ENCODE peak calls at places on chromosomes 2 and 18, in eight cellular contexts. P is AG04450, L is tibial nerve, H is GM12865, T is epithelial cell of esophagus, W is Peyer's patch, I is body of pancreas, G is neural progenitor cell. Y is an unnamed sample.

GRCh38 chr2:18599509-18600254 is 10.3 kb upstream of the NT5C1B start:
- DNase-seq in I (no peak), H (no peak), L (no peak), W (no peak), P (no peak), T (no peak), G (no peak), Y (peak)

GRCh38 chr2:219344756-219345458 is 12.4 kb upstream of the RESP18 start:
- DNase-seq in H (peak), L (peak), I (peak), T (peak), G (peak), P (no peak), W (no peak), Y (no peak)

GRCh38 chr2:172082944-172083718 is 2.2 kb upstream of the DLX1 start:
- DNase-seq in H (no peak), P (no peak), T (peak), W (no peak), L (no peak), G (peak), I (no peak), Y (no peak)

GRCh38 chr18:11040823-11041712 is 108.3 kb downstream of the PIEZO2 start:
- DNase-seq in G (peak), L (peak), W (no peak), I (peak), P (peak), H (peak), T (peak), Y (peak)

GRCh38 chr2:40439473-40439872 is 12.4 kb downstream of the SLC8A1 start:
- DNase-seq in H (no peak), T (peak), I (no peak), G (no peak), W (no peak), P (no peak), L (no peak), Y (no peak)

GRCh38 chr2:64482765-64483504 is 29.0 kb downstream of the LGALSL start:
- DNase-seq in H (no peak), W (peak), P (no peak), G (peak), T (peak), I (peak), L (no peak), Y (no peak)

GRCh38 chr2:29269095-29270090 is 154.2 kb downstream of the CLIP4 start:
- DNase-seq in G (no peak), I (no peak), T (no peak), P (no peak), W (no peak), L (no peak), H (no peak), Y (no peak)

GRCh38 chr2:106053116-106053515 is 141.0 kb downstream of the UXS1 start:
- DNase-seq in H (peak), W (no peak), I (no peak), G (no peak), L (no peak), P (no peak), T (peak), Y (peak)

GRCh38 chr2:39513641-39514094 is 76.6 kb upstream of the MAP4K3 start:
- DNase-seq in L (no peak), W (no peak), P (peak), I (peak), G (peak), T (peak), H (peak), Y (peak)

GRCh38 chr2:24915796-24916195 is 4.2 kb downstream of the ADCY3 start:
- DNase-seq in G (no peak), P (no peak), T (no peak), W (no peak), H (no peak), I (no peak), L (no peak), Y (no peak)

GRCh38 chr2:179336782-179337534 is 72.3 kb upstream of the SESTD1 start:
- DNase-seq in T (no peak), G (peak), W (no peak), P (no peak), L (no peak), H (no peak), I (no peak), Y (peak)

GRCh38 chr2:127079358-127079920 is 27.5 kb downstream of the BIN1 start:
- DNase-seq in I (no peak), P (no peak), L (no peak), W (no peak), H (no peak), T (no peak), G (no peak), Y (no peak)

GRCh38 chr2:73250872-73251846 is 17.1 kb downstream of the CCT7 start:
- DNase-seq in L (no peak), I (peak), H (no peak), W (no peak), G (no peak), T (no peak), P (no peak), Y (no peak)

GRCh38 chr18:9707381-9708056 is 582 bp upstream of the RAB31 start:
- DNase-seq in G (no peak), T (no peak), I (no peak), H (peak), P (no peak), L (no peak), W (no peak), Y (no peak)

GRCh38 chr18:78814766-78815165 is 164.9 kb upstream of the SALL3 start:
- DNase-seq in I (no peak), L (no peak), H (no peak), T (no peak), G (no peak), P (no peak), W (no peak), Y (no peak)

GRCh38 chr18:58525928-58526424 is 102.9 kb downstream of the ALPK2 start:
- DNase-seq in L (no peak), H (peak), P (no peak), W (no peak), T (no peak), G (no peak), I (no peak), Y (no peak)

GRCh38 chr2:235416816-235417499 is 76.9 kb upstream of the AGAP1 start:
- DNase-seq in P (no peak), L (no peak), T (no peak), G (no peak), I (peak), W (no peak), H (no peak), Y (no peak)

GRCh38 chr2:231191896-231192872 is 6.2 kb upstream of the ARMC9 start:
- DNase-seq in W (no peak), T (peak), P (peak), L (peak), I (peak), G (peak), H (peak), Y (peak)

GRCh38 chr2:230908094-230908594 is 16.9 kb downstream of the GPR55 start:
- DNase-seq in L (no peak), P (no peak), I (no peak), W (no peak), H (no peak), G (no peak), T (no peak), Y (no peak)

GRCh38 chr2:102185347-102185746 is 1.5 kb upstream of the IL1RL2 start:
- DNase-seq in I (no peak), H (no peak), W (no peak), P (no peak), L (no peak), G (no peak), T (peak), Y (no peak)

GRCh38 chr2:102446936-102447335 is 24.0 kb downstream of the IL18RAP start:
- DNase-seq in W (no peak), P (no peak), I (no peak), T (no peak), G (no peak), L (no peak), H (no peak), Y (no peak)

GRCh38 chr2:112482309-112483046 is 522 bp downstream of the TTL start:
- DNase-seq in W (peak), G (peak), T (peak), L (no peak), H (peak), I (peak), P (no peak), Y (no peak)

GRCh38 chr2:60540054-60540453 is 13.4 kb downstream of the BCL11A start:
- DNase-seq in G (no peak), W (no peak), L (no peak), I (peak), H (no peak), T (no peak), P (no peak), Y (no peak)

GRCh38 chr2:44544991-44545390 is 183.2 kb downstream of the CAMKMT start:
- DNase-seq in W (no peak), I (no peak), G (peak), H (no peak), L (no peak), T (no peak), P (no peak), Y (no peak)

GRCh38 chr18:66900837-66901236 is 296.9 kb upstream of the CDH19 start:
- DNase-seq in T (no peak), P (no peak), L (no peak), W (no peak), H (no peak), I (no peak), G (no peak), Y (no peak)

GRCh38 chr2:169507698-169508097 is 1.8 kb upstream of the KLHL41 start:
- DNase-seq in L (no peak), G (no peak), T (peak), W (no peak), H (no peak), I (no peak), P (no peak), Y (no peak)

GRCh38 chr18:77132369-77133050 is at the start of gene MBP:
- DNase-seq in H (peak), G (peak), L (no peak), W (peak), P (no peak), T (peak), I (peak), Y (no peak)

GRCh38 chr2:23814963-23815362 is 112.0 kb downstream of the ATAD2B start:
- DNase-seq in G (no peak), H (no peak), T (no peak), P (no peak), I (no peak), L (no peak), W (no peak), Y (no peak)

GRCh38 chr18:60196818-60197217 is 175.8 kb downstream of the MC4R start:
- DNase-seq in P (no peak), H (no peak), G (no peak), W (no peak), I (no peak), T (no peak), L (no peak), Y (no peak)

GRCh38 chr2:84461310-84461709 is 2.2 kb upstream of the SUCLG1 start:
- DNase-seq in P (no peak), T (no peak), H (no peak), W (no peak), I (no peak), G (no peak), L (no peak), Y (no peak)

GRCh38 chr2:66441651-66442365 is 6.9 kb downstream of the MEIS1 start:
- DNase-seq in H (no peak), W (no peak), I (no peak), P (no peak), G (no peak), L (no peak), T (no peak), Y (no peak)

GRCh38 chr2:23549051-23549450 is 164.1 kb downstream of the KLHL29 start:
- DNase-seq in G (no peak), T (no peak), L (no peak), H (no peak), I (no peak), P (no peak), W (no peak), Y (no peak)

GRCh38 chr18:59139291-59139614 is 431 bp upstream of the SEC11C start:
- DNase-seq in G (peak), H (peak), W (peak), I (peak), L (peak), T (peak), P (peak), Y (peak)

DNA sequence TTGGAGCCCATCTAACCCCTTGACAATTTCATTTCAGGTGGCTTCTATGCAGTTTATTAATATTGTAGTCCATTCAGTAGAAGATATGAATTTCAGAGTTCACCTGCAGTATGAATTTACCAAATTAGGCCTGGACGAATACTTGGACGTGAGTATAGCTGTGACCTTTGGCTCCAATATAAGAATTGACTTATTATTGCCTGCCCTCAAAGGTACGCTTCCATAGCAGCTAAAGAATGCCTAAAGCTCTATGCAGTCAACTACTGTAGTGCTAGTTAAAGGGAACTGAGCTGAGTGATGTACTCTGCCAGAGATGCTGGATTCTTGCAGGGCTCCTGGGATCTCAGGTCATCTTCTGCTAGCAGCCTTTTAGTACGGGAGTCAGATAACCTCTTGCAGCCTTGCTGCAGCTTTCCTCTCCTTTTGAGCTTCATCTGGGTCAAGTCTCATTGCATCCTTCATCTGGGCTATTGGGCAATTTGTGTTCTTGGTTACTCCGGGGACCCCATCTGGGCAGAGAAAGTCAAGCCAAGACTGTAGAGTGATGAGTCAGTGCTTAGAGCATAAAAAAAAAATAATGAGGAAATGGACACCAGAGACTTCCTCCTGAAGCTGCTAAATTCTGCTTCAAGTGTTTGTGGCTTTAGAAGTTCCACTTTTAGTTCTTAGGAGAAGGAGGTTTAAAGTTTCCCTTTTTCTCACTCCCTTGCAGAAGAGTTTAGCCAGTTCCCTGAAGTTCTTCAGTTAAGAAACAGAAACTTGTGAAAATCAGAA is 105.6 kb downstream of the PRPF40A start:
- DNase-seq in W (no peak), T (peak), L (peak), G (no peak), H (peak), I (peak), P (peak), Y (peak)
- TF ChIP-seq CTCF in W (no peak), T (no peak), L (no peak), G (no peak), H (no peak), I (no peak), P (no peak), Y (no peak)

GRCh38 chr2:158496986-158497385 is 40.2 kb downstream of the PKP4 start:
- DNase-seq in T (no peak), W (no peak), I (no peak), G (no peak), L (no peak), P (no peak), H (no peak), Y (no peak)
- H3K4me3 ChIP-seq in T (no peak), W (no peak), I (no peak), G (no peak), L (no peak), P (no peak), H (no peak), Y (no peak)

GRCh38 chr2:157901325-157901724 is 25.2 kb upstream of the ACVR1 start:
- DNase-seq in H (peak), W (no peak), P (no peak), T (no peak), G (no peak), I (no peak), L (no peak), Y (no peak)
- TF ChIP-seq CTCF in H (no peak), W (peak), P (peak), T (peak), G (peak), I (no peak), L (no peak), Y (peak)

GRCh38 chr2:11553661-11554429 is 20.0 kb downstream of the GREB1 start:
- DNase-seq in W (no peak), L (no peak), P (no peak), G (peak), H (no peak), I (no peak), T (no peak), Y (no peak)
- H3K4me3 ChIP-seq in W (no peak), L (no peak), P (no peak), G (no peak), H (no peak), I (no peak), T (no peak), Y (no peak)

DNA sequence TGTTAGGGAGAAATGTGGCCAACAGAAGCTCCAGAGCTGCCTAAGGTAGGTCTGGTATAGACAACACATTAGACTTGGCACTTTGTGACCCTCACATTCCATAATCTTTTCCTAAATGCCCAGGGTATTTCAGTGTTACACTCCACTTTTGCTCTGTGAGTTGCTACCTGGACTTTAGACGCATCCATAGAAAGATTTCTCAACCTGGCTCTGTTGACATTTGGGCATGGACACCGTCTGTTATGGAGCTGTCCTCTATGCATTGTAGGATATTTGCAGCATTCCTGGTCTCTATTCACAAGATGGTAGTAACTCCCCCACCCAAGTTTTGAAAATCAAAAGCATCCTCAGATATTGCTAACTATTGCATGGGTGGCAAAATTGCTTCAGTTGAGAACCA is 136.5 kb upstream of the NETO1 start:
- DNase-seq in G (no peak), P (no peak), L (no peak), H (no peak), I (no peak), T (no peak), W (no peak), Y (no peak)
- TF ChIP-seq CTCF in G (no peak), P (no peak), L (no peak), H (no peak), I (no peak), T (no peak), W (no peak), Y (no peak)